ENCODE peak calls at places on chromosomes 12 and 14, in four cellular contexts. X, E, N and J are unnamed samples.

GRCh38 chr14:40204441-40205175 is 772.4 kb upstream of the FBXO33 start:
- DNase-seq in X (no peak), E (no peak), N (no peak), J (no peak)

GRCh38 chr12:26130728-26131127 is 5.9 kb upstream of the BHLHE41 start:
- DNase-seq in X (no peak), E (no peak), N (peak; percentile 84), J (no peak)

GRCh38 chr14:53183611-53184010 is 30.5 kb upstream of the DDHD1 start:
- DNase-seq in X (no peak), E (no peak), N (no peak), J (no peak)

GRCh38 chr12:126309278-126309677 is 1244.0 kb downstream of the AACS start:
- DNase-seq in X (no peak), E (no peak), N (no peak), J (no peak)

GRCh38 chr12:14473707-14474287 is 93.9 kb downstream of the PLBD1 start:
- DNase-seq in X (no peak), E (no peak), N (no peak), J (peak; percentile 20)

GRCh38 chr12:19419086-19419485 is 20.2 kb upstream of the AEBP2 start:
- DNase-seq in X (no peak), E (no peak), N (no peak), J (no peak)

GRCh38 chr12:22408605-22409004 is 74.1 kb upstream of the ST8SIA1 start:
- DNase-seq in X (no peak), E (no peak), N (no peak), J (no peak)

GRCh38 chr14:57136669-57137068 is 132.0 kb downstream of the EXOC5 start:
- DNase-seq in X (no peak), E (no peak), N (no peak), J (no peak)

GRCh38 chr14:67729072-67729561 is 27.4 kb downstream of the RDH12 start:
- DNase-seq in X (no peak), E (no peak), N (no peak), J (no peak)

GRCh38 chr12:24201258-24201970 is 251.9 kb upstream of the SOX5 start:
- DNase-seq in X (no peak), E (no peak), N (no peak), J (no peak)

GRCh38 chr12:102182635-102183034 is 15.0 kb downstream of the PMCH start:
- DNase-seq in X (no peak), E (no peak), N (peak; percentile 55), J (no peak)

GRCh38 chr12:22981711-22982110 is 356.7 kb downstream of the ETNK1 start:
- DNase-seq in X (no peak), E (no peak), N (no peak), J (no peak)

GRCh38 chr14:99966912-99967311 is 98.3 kb upstream of the EVL start:
- DNase-seq in X (no peak), E (no peak), N (no peak), J (no peak)

GRCh38 chr14:102949801-102950451 is 27.5 kb downstream of the AMN start:
- DNase-seq in X (peak; percentile 62), E (no peak), N (no peak), J (no peak)

GRCh38 chr12:26704684-26705475 is 128.1 kb downstream of the ITPR2 start:
- DNase-seq in X (no peak), E (no peak), N (peak; percentile 49), J (no peak)

GRCh38 chr12:89448526-89448925 is 76.1 kb downstream of the GALNT4 start:
- DNase-seq in X (no peak), E (no peak), N (no peak), J (no peak)

GRCh38 chr14:67674139-67674479 is 323 bp downstream of the VTI1B start:
- DNase-seq in X (peak; percentile 24), E (peak; percentile 42), N (peak; percentile 77), J (peak; percentile 76)

GRCh38 chr12:50070314-50071060 is 13.1 kb downstream of the ASIC1 start:
- DNase-seq in X (peak; percentile 43), E (peak; percentile 75), N (peak; percentile 89), J (peak; percentile 83)

GRCh38 chr14:24079521-24080141 is 8.3 kb downstream of the CPNE6 start:
- DNase-seq in X (no peak), E (no peak), N (no peak), J (peak; percentile 97)

GRCh38 chr14:36976571-36977023 is 195.8 kb downstream of the SLC25A21 start:
- DNase-seq in X (no peak), E (no peak), N (no peak), J (no peak)

GRCh38 chr12:109753959-109754358 is 40.3 kb downstream of the FAM222A start:
- DNase-seq in X (no peak), E (no peak), N (no peak), J (no peak)

GRCh38 chr12:113820310-113820709 is 145.8 kb downstream of the RBM19 start:
- DNase-seq in X (no peak), E (no peak), N (no peak), J (no peak)

GRCh38 chr12:21710944-21711343 is 53.3 kb upstream of the LDHB start:
- DNase-seq in X (no peak), E (no peak), N (no peak), J (no peak)

GRCh38 chr12:55996715-55997534 is at the start of gene SUOX:
- DNase-seq in X (peak; percentile 91), E (peak; percentile 98), N (no peak), J (peak; percentile 96)

GRCh38 chr12:124044021-124044420 is 71.0 kb downstream of the ZNF664 start:
- DNase-seq in X (no peak), E (no peak), N (no peak), J (no peak)

GRCh38 chr14:59529189-59529588 is 44.9 kb downstream of the JKAMP start:
- DNase-seq in X (no peak), E (no peak), N (no peak), J (no peak)

GRCh38 chr12:131102493-131102931 is 148.8 kb downstream of the ADGRD1 start:
- DNase-seq in X (no peak), E (no peak), N (no peak), J (no peak)

GRCh38 chr12:28780096-28780495 is 369.0 kb upstream of the FAR2 start:
- DNase-seq in X (no peak), E (peak; percentile 16), N (no peak), J (no peak)

GRCh38 chr12:89664441-89664840 is 44.2 kb downstream of the ATP2B1 start:
- DNase-seq in X (no peak), E (no peak), N (no peak), J (no peak)

GRCh38 chr14:91418387-91419043 is 895 bp upstream of the CCDC88C start:
- DNase-seq in X (no peak), E (peak; percentile 68), N (peak; percentile 93), J (peak; percentile 32)